ENCODE peak calls at places on chromosomes 12 and 14, in eight cellular contexts. R is K562, Z is HCT116, N is A549, L is GM23338, U is SK-N-SH, P is HL-60, O is HepG2. D is an unnamed sample.

GRCh38 chr12:55724226-55724939 is 4.2 kb downstream of the RDH5 start:
- DNase-seq in R (peak; percentile 51), Z (no peak), N (peak; percentile 70), L (peak; percentile 83), U (peak; percentile 71), P (peak; percentile 80), O (peak; percentile 60), D (no peak)

GRCh38 chr14:101062065-101062450 is 158.5 kb upstream of the RTL1 start:
- DNase-seq in R (no peak), Z (no peak), N (no peak), L (no peak), U (no peak), P (no peak), O (no peak), D (no peak)

GRCh38 chr12:120474092-120474960 is 4.8 kb upstream of the SRSF9 start:
- DNase-seq in R (peak; percentile 43), Z (peak; percentile 80), N (peak; percentile 76), L (peak; percentile 42), U (peak; percentile 27), P (peak; percentile 75), O (no peak), D (no peak)

GRCh38 chr12:6178981-6179761 is 21.0 kb upstream of the CD9 start:
- DNase-seq in R (no peak), Z (no peak), N (no peak), L (peak; percentile 61), U (no peak), P (no peak), O (peak; percentile 63), D (no peak)

GRCh38 chr12:34203866-34204620 is 181.7 kb downstream of the ALG10 start:
- DNase-seq in R (no peak), Z (no peak), N (no peak), L (no peak), U (no peak), P (no peak), O (no peak), D (no peak)

GRCh38 chr12:128813883-128814282 is 9.9 kb downstream of the SLC15A4 start:
- DNase-seq in R (no peak), Z (no peak), N (no peak), L (no peak), U (no peak), P (no peak), O (no peak), D (no peak)

GRCh38 chr14:22336031-22336430 is 253.0 kb downstream of the DAD1 start:
- DNase-seq in R (no peak), Z (no peak), N (no peak), L (no peak), U (no peak), P (no peak), O (peak; percentile 40), D (no peak)

GRCh38 chr12:65568517-65568916 is 255.8 kb upstream of the HMGA2 start:
- DNase-seq in R (no peak), Z (no peak), N (no peak), L (no peak), U (no peak), P (no peak), O (no peak), D (no peak)

GRCh38 chr12:27424631-27425230 is 21.8 kb upstream of the SMCO2 start:
- DNase-seq in R (no peak), Z (peak; percentile 49), N (peak; percentile 37), L (peak; percentile 68), U (peak; percentile 19), P (no peak), O (peak; percentile 45), D (peak; percentile 30)

GRCh38 chr12:128617304-128617833 is 206.4 kb downstream of the SLC15A4 start:
- DNase-seq in R (no peak), Z (no peak), N (no peak), L (no peak), U (no peak), P (no peak), O (no peak), D (no peak)

GRCh38 chr12:14567311-14568195 is at the start of gene PLBD1:
- DNase-seq in R (peak; percentile 51), Z (no peak), N (peak; percentile 37), L (peak; percentile 88), U (peak; percentile 57), P (no peak), O (no peak), D (peak; percentile 10)

GRCh38 chr12:64039285-64039871 is 182.7 kb downstream of the KICS2 start:
- DNase-seq in R (no peak), Z (no peak), N (no peak), L (peak; percentile 35), U (no peak), P (no peak), O (no peak), D (peak; percentile 38)

GRCh38 chr14:34474187-34474679 is 12.2 kb upstream of the SPTSSA start:
- DNase-seq in R (no peak), Z (no peak), N (no peak), L (no peak), U (no peak), P (no peak), O (no peak), D (no peak)

GRCh38 chr12:105740970-105741725 is 397.6 kb downstream of the NUAK1 start:
- DNase-seq in R (no peak), Z (no peak), N (no peak), L (no peak), U (no peak), P (no peak), O (no peak), D (no peak)

GRCh38 chr12:111757361-111758119 is 9.2 kb upstream of the ALDH2 start:
- DNase-seq in R (no peak), Z (no peak), N (no peak), L (no peak), U (no peak), P (peak; percentile 97), O (no peak), D (no peak)

GRCh38 chr14:20624495-20625070 is 16.9 kb downstream of the OR6S1 start:
- DNase-seq in R (peak; percentile 18), Z (no peak), N (peak; percentile 75), L (peak; percentile 91), U (no peak), P (peak; percentile 96), O (no peak), D (no peak)

GRCh38 chr12:113114447-113115178 is 20.9 kb downstream of the RASAL1 start:
- DNase-seq in R (no peak), Z (no peak), N (no peak), L (no peak), U (no peak), P (no peak), O (no peak), D (no peak)

GRCh38 chr12:130074661-130075406 is 87.4 kb upstream of the FZD10 start:
- DNase-seq in R (no peak), Z (no peak), N (no peak), L (no peak), U (no peak), P (no peak), O (no peak), D (no peak)

GRCh38 chr14:74424606-74425005 is 1.4 kb downstream of the SYNDIG1L start:
- DNase-seq in R (no peak), Z (no peak), N (no peak), L (no peak), U (no peak), P (no peak), O (no peak), D (no peak)

GRCh38 chr12:127640181-127640886 is 626.6 kb upstream of the TMEM132C start:
- DNase-seq in R (no peak), Z (no peak), N (no peak), L (no peak), U (no peak), P (no peak), O (no peak), D (no peak)

GRCh38 chr14:51014625-51015024 is 70.3 kb upstream of the PYGL start:
- DNase-seq in R (no peak), Z (no peak), N (no peak), L (no peak), U (no peak), P (no peak), O (no peak), D (no peak)

GRCh38 chr14:76829650-76830421 is 3.6 kb downstream of the LRRC74A start:
- DNase-seq in R (no peak), Z (no peak), N (no peak), L (no peak), U (peak; percentile 55), P (no peak), O (peak; percentile 91), D (no peak)

GRCh38 chr14:76829016-76829365 is 2.8 kb downstream of the LRRC74A start:
- DNase-seq in R (no peak), Z (no peak), N (no peak), L (no peak), U (no peak), P (no peak), O (no peak), D (no peak)

GRCh38 chr14:76826122-76826521 is at the start of gene LRRC74A:
- DNase-seq in R (no peak), Z (no peak), N (no peak), L (no peak), U (no peak), P (no peak), O (no peak), D (no peak)

GRCh38 chr14:76828339-76829015 is 2.3 kb downstream of the LRRC74A start:
- DNase-seq in R (no peak), Z (no peak), N (no peak), L (no peak), U (no peak), P (no peak), O (no peak), D (no peak)

GRCh38 chr14:76827696-76828301 is 1.6 kb downstream of the LRRC74A start:
- DNase-seq in R (no peak), Z (no peak), N (no peak), L (peak; percentile 18), U (no peak), P (no peak), O (no peak), D (no peak)
- H3K4me3 ChIP-seq in R (no peak overlapping the region), Z (no peak overlapping the region), N (no peak overlapping the region), L (no peak overlapping the region), U (no peak overlapping the region), P (no peak overlapping the region), O (no peak overlapping the region), D (no peak overlapping the region)

GRCh38 chr14:69373104-69373503 is 25.0 kb downstream of the ERH start:
- DNase-seq in R (no peak), Z (no peak), N (no peak), L (no peak), U (no peak), P (no peak), O (no peak), D (no peak)
- TF ChIP-seq REST in R (no peak), Z (no peak), N (no peak), L (no peak), U (no peak), P (no peak), O (no peak), D (no peak)

GRCh38 chr14:58048219-58048618 is 103.8 kb downstream of the ARMH4 start:
- DNase-seq in R (no peak), Z (no peak), N (no peak), L (no peak), U (peak; percentile 16), P (no peak), O (no peak), D (no peak)
- H3K4me3 ChIP-seq in R (no peak overlapping the region), Z (no peak overlapping the region), N (no peak overlapping the region), L (no peak overlapping the region), U (no peak overlapping the region), P (no peak overlapping the region), O (no peak overlapping the region), D (no peak overlapping the region)

DNA sequence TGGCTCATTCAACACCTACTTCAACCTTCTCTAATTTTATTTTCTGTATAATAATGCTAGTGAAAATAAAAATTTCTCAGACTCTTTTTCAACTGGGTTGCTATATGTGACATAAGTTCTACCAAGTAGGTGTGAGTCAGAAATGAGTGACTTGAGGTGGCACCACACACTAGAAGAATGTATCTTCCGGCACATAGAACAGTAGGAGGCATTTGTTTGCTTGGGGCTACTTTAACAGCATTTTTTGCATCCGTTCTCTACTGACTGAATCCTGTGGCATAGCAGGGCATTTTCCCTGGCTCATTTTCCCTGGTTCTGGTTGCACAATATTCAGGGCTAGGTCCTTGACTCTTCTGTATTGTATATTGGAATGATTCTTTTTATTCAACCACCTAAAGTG is 194.0 kb upstream of the SLC16A7 start:
- DNase-seq in R (no peak), Z (no peak), N (no peak), L (no peak), U (no peak), P (no peak), O (no peak), D (no peak)
- TF ChIP-seq REST in R (no peak), Z (no peak), N (no peak), L (no peak), U (no peak), P (no peak), O (no peak), D (no peak)

D was measured in Panc1.